ENCODE peak calls at places on chromosomes 1 and 21, in five cellular contexts. S is body of pancreas, X is PC-3, Z is right lobe of liver, K is mammary epithelial cell. A is an unnamed sample.
A peak's percentile ranks its signal among the peaks of the same experiment; 100 is the strongest.

GRCh38 chr1:84366786-84367185 is 31.5 kb upstream of the DNASE2B start:
- DNase-seq in S (no peak), Z (no peak), K (no peak), X (no peak), A (no peak)

GRCh38 chr1:225467193-225468020 is 39.6 kb upstream of the LBR start:
- DNase-seq in Z (peak; percentile 73), K (no peak), X (no peak), S (no peak), A (no peak)

GRCh38 chr1:183589384-183589783 is 875 bp downstream of the NCF2 start:
- DNase-seq in Z (no peak), X (no peak), K (no peak), S (no peak), A (no peak)

GRCh38 chr1:241310451-241310850 is 46.6 kb downstream of the RGS7 start:
- DNase-seq in K (peak; percentile 7), S (no peak), Z (no peak), X (peak; percentile 94), A (no peak)

GRCh38 chr21:46115441-46116188 is 17.7 kb downstream of the COL6A2 start:
- DNase-seq in X (no peak), K (no peak), S (no peak), Z (peak; percentile 45), A (no peak)

GRCh38 chr1:212192261-212192998 is 92.8 kb upstream of the PPP2R5A start:
- DNase-seq in K (no peak), X (no peak), S (no peak), Z (no peak), A (no peak)

GRCh38 chr1:77831976-77832695 is 52.7 kb downstream of the MIGA1 start:
- DNase-seq in S (no peak), Z (no peak), X (peak; percentile 26), K (no peak), A (peak; percentile 76)

GRCh38 chr1:32321712-32322291 is 14.2 kb downstream of the MARCKSL1 start:
- DNase-seq in Z (peak; percentile 78), K (no peak), S (peak; percentile 87), X (peak; percentile 90), A (no peak)

GRCh38 chr1:187078916-187079315 is 250.2 kb downstream of the PLA2G4A start:
- DNase-seq in S (no peak), K (no peak), Z (no peak), X (no peak), A (no peak)

GRCh38 chr21:16243396-16243795 is 513.6 kb downstream of the USP25 start:
- DNase-seq in K (no peak), S (no peak), Z (no peak), X (no peak), A (no peak)

GRCh38 chr1:85998105-85998504 is 158.5 kb downstream of the COL24A1 start:
- DNase-seq in X (no peak), Z (no peak), S (no peak), K (no peak), A (no peak)

DNA sequence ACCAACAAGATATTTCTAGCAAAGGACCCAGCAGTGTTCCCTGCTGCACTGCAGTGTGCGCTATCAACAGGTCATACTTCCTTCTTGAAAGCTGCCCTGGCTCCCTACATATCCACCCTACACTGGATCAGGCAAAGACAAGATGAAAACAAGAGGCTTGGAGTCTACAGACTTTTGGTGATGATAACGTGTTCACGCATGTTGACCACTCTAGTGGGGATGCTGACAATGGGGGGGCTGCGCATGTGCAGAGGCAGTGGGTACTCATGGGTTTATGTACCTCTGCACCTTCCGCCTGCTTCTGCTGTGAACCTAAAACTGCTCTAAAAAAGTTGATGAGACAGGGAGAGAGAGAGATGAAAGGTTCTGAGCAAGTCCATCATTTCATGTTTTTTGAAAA is 5.5 kb downstream of the ENO1 start:
- DNase-seq in S (no peak), X (no peak), Z (no peak), K (no peak), A (no peak)
- H3K4me3 ChIP-seq in S (no peak overlapping the region), X (peak overlapping the region; percentile 66), Z (no peak overlapping the region), K (no peak overlapping the region), A (no peak overlapping the region)

GRCh38 chr1:168468822-168469221 is 75.0 kb downstream of the XCL2 start:
- DNase-seq in Z (no peak), S (no peak), K (no peak), X (no peak), A (no peak)

GRCh38 chr1:168467452-168467851 is 76.3 kb downstream of the XCL2 start:
- DNase-seq in Z (no peak), S (no peak), K (no peak), X (peak; percentile 54), A (no peak)

GRCh38 chr1:168466703-168467081 is 77.1 kb downstream of the XCL2 start:
- DNase-seq in S (no peak), Z (no peak), K (no peak), X (no peak), A (no peak)

GRCh38 chr1:168469690-168470089 is 74.1 kb downstream of the XCL2 start:
- DNase-seq in Z (peak; percentile 47), K (peak; percentile 33), X (peak; percentile 40), S (peak; percentile 55), A (peak; percentile 71)

GRCh38 chr1:168468042-168468809 is 75.6 kb downstream of the XCL2 start:
- DNase-seq in Z (no peak), X (no peak), S (no peak), K (no peak), A (peak; percentile 40)
- H3K4me1 ChIP-seq in Z (no peaks in the 10 kb centered on the region), X (peaks cover 47% of the 10 kb centered on the region), S (peaks cover 12% of the 10 kb centered on the region), K (peaks cover 52% of the 10 kb centered on the region), A (peaks cover 37% of the 10 kb centered on the region)

DNA sequence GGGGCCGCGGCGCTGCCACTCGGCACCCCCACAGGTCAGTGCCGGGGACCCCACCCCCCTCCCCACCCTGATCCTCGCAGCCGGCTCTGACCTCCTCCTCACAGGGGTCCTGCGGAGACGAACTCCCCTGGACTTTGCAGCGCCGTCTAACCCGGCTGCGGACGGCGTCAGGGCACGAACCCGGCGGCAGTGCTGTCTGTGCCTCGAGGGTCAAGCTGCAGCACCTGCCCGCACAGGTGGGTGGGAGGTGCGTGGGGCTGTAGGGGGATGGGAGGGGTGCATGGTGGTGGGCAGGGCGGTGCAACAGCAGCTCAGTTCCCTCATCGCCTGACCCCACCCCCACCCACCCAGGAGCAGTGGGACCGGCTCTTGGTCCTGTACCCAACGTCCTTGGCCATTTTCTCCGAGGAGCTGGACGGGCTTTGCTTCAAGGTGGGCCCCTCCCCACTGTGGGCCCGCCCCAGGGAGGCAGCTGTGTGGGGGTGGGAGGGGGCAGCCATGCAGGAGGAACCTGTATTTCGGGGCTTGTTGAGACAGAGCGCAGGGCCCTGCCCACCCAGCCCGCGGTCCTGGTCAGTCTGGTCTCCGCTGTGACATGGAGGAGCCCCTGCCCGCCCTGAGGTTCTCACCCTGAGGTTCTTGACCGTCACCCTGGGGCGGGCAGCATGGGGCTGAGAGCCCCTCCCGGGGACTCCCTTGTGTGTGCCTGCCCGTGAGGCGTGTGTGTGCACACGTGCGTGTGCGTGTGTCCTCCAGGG is 4.9 kb downstream of the PLEKHN1 start:
- DNase-seq in X (no peak), S (no peak), K (no peak), Z (no peak), A (no peak)
- H3K27me3 ChIP-seq in X (no peaks in the 10 kb centered on the region), S (peaks cover 6% of the 10 kb centered on the region), K (no peaks in the 10 kb centered on the region), Z (peaks cover 12% of the 10 kb centered on the region), A (peaks cover 95% of the 10 kb centered on the region)

GRCh38 chr1:113394043-113394862 is 3.9 kb downstream of the MAGI3 start:
- DNase-seq in Z (no peak), K (no peak), X (no peak), S (no peak), A (no peak)

GRCh38 chr1:113396102-113396501 is 5.8 kb downstream of the MAGI3 start:
- DNase-seq in X (no peak), Z (no peak), K (no peak), S (no peak), A (no peak)

GRCh38 chr1:113392541-113392940 is 2.2 kb downstream of the MAGI3 start:
- DNase-seq in S (no peak), K (no peak), X (no peak), Z (no peak), A (no peak)

GRCh38 chr1:113396585-113396984 is 6.3 kb downstream of the MAGI3 start:
- DNase-seq in Z (no peak), X (peak; percentile 89), K (peak; percentile 79), S (peak; percentile 40), A (peak; percentile 48)

GRCh38 chr1:113394863-113395259 is 4.5 kb downstream of the MAGI3 start:
- DNase-seq in S (no peak), X (no peak), Z (no peak), K (no peak), A (no peak)
- H3K4me3 ChIP-seq in S (no peak overlapping the region), X (no peak overlapping the region), Z (no peak overlapping the region), K (no peak overlapping the region), A (no peak overlapping the region)

DNA sequence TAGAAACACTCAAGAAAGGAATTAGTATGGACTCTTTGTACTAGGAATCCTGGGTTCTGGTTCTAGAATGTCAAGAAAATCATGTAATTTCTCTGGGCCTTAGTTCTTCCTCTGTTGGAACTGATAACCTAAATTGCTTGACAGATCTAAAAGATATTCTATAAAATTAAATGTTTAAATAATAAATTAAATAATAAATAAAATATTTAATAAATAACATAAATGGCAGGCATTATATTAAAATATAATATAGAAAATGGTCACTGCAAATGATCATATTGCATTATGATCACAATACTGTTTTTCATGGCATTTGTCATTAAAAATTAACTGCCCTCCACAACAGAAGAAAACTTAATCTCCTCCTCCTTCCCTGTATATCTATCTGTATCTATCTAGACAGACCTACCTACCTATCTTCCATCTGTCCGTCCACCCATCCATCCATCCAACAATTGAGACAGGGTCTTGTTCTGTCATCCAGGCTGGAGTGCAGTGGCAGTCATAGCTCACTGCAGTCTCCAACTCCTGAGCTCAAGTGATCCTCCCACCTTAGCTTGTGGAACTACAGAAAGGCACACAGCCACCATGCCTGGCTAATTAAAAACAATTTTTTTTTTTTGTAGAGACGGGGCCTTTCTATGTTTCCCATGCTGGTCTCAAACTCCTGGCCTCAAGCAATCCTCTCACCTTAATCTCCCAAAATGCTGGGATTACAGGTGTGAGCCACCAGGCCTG is 16.4 kb downstream of the NUCKS1 start:
- DNase-seq in X (no peak), Z (no peak), K (no peak), S (no peak), A (no peak)
- H3K4me1 ChIP-seq in X (peaks cover 9% of the 10 kb centered on the region), Z (no peaks in the 10 kb centered on the region), K (no peaks in the 10 kb centered on the region), S (peaks cover 5% of the 10 kb centered on the region), A (peaks cover 3% of the 10 kb centered on the region)

GRCh38 chr21:31781737-31782136 is 49.8 kb upstream of the SCAF4 start:
- DNase-seq in S (peak; percentile 25), K (no peak), Z (no peak), X (peak; percentile 20), A (no peak)
- H3K27me3 ChIP-seq in S (no peaks in the 10 kb centered on the region), K (no peaks in the 10 kb centered on the region), Z (no peaks in the 10 kb centered on the region), X (no peaks in the 10 kb centered on the region), A (no peaks in the 10 kb centered on the region)

DNA sequence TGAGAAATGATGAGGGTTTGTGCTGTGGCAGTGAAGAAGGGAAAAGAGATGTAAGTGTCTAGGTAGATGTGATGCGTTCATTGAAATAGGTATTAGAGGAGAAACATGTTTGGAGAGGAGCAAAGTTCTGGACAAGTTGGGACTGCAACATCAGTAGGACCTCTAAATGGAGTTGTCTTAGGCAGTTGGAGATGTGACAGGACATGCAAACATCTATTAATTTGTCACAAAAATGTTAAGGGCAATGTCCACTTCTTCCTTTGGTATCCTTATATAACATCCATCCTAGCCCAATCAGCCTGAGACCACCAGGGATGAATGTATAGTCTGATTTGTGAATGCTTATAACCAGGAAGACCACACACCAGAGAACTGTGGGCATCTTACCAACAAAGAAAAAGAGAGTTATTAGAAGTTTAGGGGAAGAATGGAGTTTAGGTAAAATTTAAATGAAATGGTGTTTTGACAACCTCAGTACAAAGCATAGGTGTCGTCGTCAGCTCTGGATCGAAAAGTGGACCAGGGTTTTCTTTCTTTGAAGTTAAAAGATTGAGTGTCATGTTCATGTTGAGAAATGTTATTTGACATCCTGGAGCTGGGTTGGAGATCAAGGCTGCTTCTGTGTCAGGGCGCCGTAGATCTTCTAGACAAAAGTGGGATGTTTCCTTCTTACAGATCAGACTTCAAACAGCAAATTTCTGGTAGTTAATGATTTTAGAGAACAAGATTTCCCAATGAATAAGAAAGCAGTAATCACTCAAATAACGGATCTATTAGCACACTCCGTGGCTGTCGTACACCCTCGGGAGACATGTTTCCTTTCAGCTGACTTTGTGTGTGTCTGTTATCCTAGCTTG is 8.7 kb downstream of the COA6 start:
- DNase-seq in K (no peak), Z (no peak), S (no peak), X (no peak), A (no peak)
- H3K4me3 ChIP-seq in K (no peak overlapping the region), Z (no peak overlapping the region), S (no peak overlapping the region), X (no peak overlapping the region), A (no peak overlapping the region)

A was measured in cardiac muscle cell.